ENCODE peak calls at places on chromosomes 13 and 19, in four cellular contexts. K is mesendoderm, W is prostate gland, T is K562. H is an unnamed sample.
A peak's percentile ranks its signal among the peaks of the same experiment; 100 is the strongest.

GRCh38 chr19:6340493-6341201 is 7.2 kb upstream of the ACER1 start:
- DNase-seq in W (no peak), T (no peak), K (no peak), H (peak; percentile 77)

GRCh38 chr13:110799246-110800236 is 86.0 kb downstream of the ING1 start:
- DNase-seq in K (no peak), W (no peak), T (no peak), H (no peak)

GRCh38 chr19:29526730-29527499 is 1.1 kb downstream of the VSTM2B start:
- DNase-seq in W (no peak), K (peak; percentile 32), T (peak; percentile 36), H (peak; percentile 85)

GRCh38 chr19:8738377-8738776 is 16.9 kb downstream of the OR2Z1 start:
- DNase-seq in K (no peak), T (no peak), W (no peak), H (no peak)

GRCh38 chr19:32816555-32817099 is 52.9 kb downstream of the SLC7A9 start:
- DNase-seq in T (no peak), W (no peak), K (peak; percentile 70), H (peak; percentile 83)

GRCh38 chr13:27920677-27921420 is 1.0 kb downstream of the PDX1 start:
- DNase-seq in T (no peak), W (no peak), K (peak; percentile 53), H (peak; percentile 70)

GRCh38 chr13:95552539-95553270 is at the start of gene CLDN10:
- DNase-seq in W (no peak), T (peak; percentile 13), K (peak; percentile 80), H (peak; percentile 97)

GRCh38 chr13:93172109-93172508 is 54.5 kb upstream of the GPC6 start:
- DNase-seq in T (no peak), W (no peak), K (peak; percentile 17), H (peak; percentile 8)

GRCh38 chr13:51291341-51291740 is 48.1 kb upstream of the SERPINE3 start:
- DNase-seq in W (no peak), K (no peak), T (no peak), H (no peak)

GRCh38 chr19:11767633-11768133 is 883 bp downstream of the ZNF441 start:
- DNase-seq in W (peak; percentile 11), K (peak; percentile 6), T (peak; percentile 35), H (peak; percentile 47)

GRCh38 chr13:102700088-102701031 is 5.5 kb upstream of the METTL21C start:
- DNase-seq in T (no peak), K (no peak), W (no peak), H (no peak)

GRCh38 chr19:14337510-14337909 is 43.7 kb upstream of the ADGRE5 start:
- DNase-seq in T (peak; percentile 79), K (peak; percentile 70), W (no peak), H (peak; percentile 84)

GRCh38 chr19:40597329-40597838 is 3.8 kb upstream of the LTBP4 start:
- DNase-seq in T (no peak), K (no peak), W (no peak), H (no peak)

GRCh38 chr13:35927554-35927953 is 203.6 kb downstream of the DCLK1 start:
- DNase-seq in K (peak; percentile 78), W (no peak), T (no peak), H (no peak)

GRCh38 chr13:66477816-66478215 is 752.3 kb downstream of the PCDH9 start:
- DNase-seq in K (no peak), T (no peak), W (no peak), H (no peak)

GRCh38 chr19:5803752-5804515 is 933 bp upstream of the NRTN start:
- DNase-seq in T (peak; percentile 94), W (peak; percentile 79), K (peak; percentile 95), H (peak; percentile 100)

GRCh38 chr13:19888799-19889198 is 25.4 kb upstream of the ZMYM5 start:
- DNase-seq in T (no peak), W (no peak), K (no peak), H (no peak)

GRCh38 chr13:114032121-114032799 is 58.4 kb upstream of the C13orf46 start:
- DNase-seq in K (peak; percentile 72), T (no peak), W (no peak), H (no peak)

GRCh38 chr19:574658-575526 is 2.5 kb downstream of the BSG start:
- DNase-seq in T (peak; percentile 74), W (no peak), K (no peak), H (no peak)

GRCh38 chr19:49676136-49676689 is 858 bp upstream of the PRMT1 start:
- DNase-seq in W (peak; percentile 75), T (peak; percentile 74), K (peak; percentile 98), H (peak; percentile 90)

GRCh38 chr19:43700368-43701015 is 15.4 kb upstream of the IRGC start:
- DNase-seq in K (peak; percentile 44), T (no peak), W (no peak), H (no peak)

GRCh38 chr13:93740334-93740733 is 513.7 kb downstream of the GPC6 start:
- DNase-seq in K (no peak), T (no peak), W (no peak), H (no peak)

GRCh38 chr13:91722267-91722884 is 324.0 kb downstream of the GPC5 start:
- DNase-seq in W (no peak), K (peak; percentile 14), T (peak; percentile 66), H (peak; percentile 3)

GRCh38 chr13:53151692-53152421 is 123.2 kb downstream of the OLFM4 start:
- DNase-seq in K (peak; percentile 94), W (peak; percentile 11), T (peak; percentile 44), H (peak; percentile 65)

GRCh38 chr13:75864718-75865117 is 228.6 kb downstream of the LMO7 start:
- DNase-seq in T (no peak), W (no peak), K (no peak), H (no peak)

GRCh38 chr19:11378319-11379189 is 4.1 kb downstream of the SWSAP1 start:
- DNase-seq in W (peak; percentile 57), T (peak; percentile 47), K (peak; percentile 75), H (peak; percentile 85)

GRCh38 chr19:10832659-10833296 is 3.2 kb downstream of the TMED1 start:
- DNase-seq in K (no peak), T (no peak), W (no peak), H (peak; percentile 36)

GRCh38 chr19:45934551-45935230 is 20.1 kb upstream of the NANOS2 start:
- DNase-seq in K (no peak), W (no peak), T (peak; percentile 75), H (peak; percentile 73)

GRCh38 chr13:44389856-44390255 is 16.2 kb downstream of the SERP2 start:
- DNase-seq in T (no peak), W (no peak), K (no peak), H (no peak)

GRCh38 chr13:111595276-111595675 is 274.8 kb downstream of the TEX29 start:
- DNase-seq in T (no peak), W (no peak), K (no peak), H (no peak)

GRCh38 chr13:101915333-101915732 is 462.9 kb downstream of the ITGBL1 start:
- DNase-seq in W (no peak), K (no peak), T (no peak), H (peak; percentile 22)

GRCh38 chr13:56861472-56861871 is 279.2 kb upstream of the PRR20A start:
- DNase-seq in K (peak; percentile 57), W (no peak), T (no peak), H (no peak)

GRCh38 chr13:37412271-37412683 is 186.3 kb downstream of the POSTN start:
- DNase-seq in T (no peak), W (no peak), K (no peak), H (no peak)

GRCh38 chr13:107208889-107209288 is 641.0 kb upstream of the ARGLU1 start:
- DNase-seq in K (no peak), T (no peak), W (no peak), H (no peak)

GRCh38 chr13:107205318-107206112 is 637.6 kb upstream of the ARGLU1 start:
- DNase-seq in K (peak; percentile 79), T (peak; percentile 59), W (peak; percentile 29), H (peak; percentile 75)

GRCh38 chr13:107211073-107211472 is 643.1 kb upstream of the ARGLU1 start:
- DNase-seq in T (peak; percentile 46), K (peak; percentile 77), W (peak; percentile 49), H (peak; percentile 62)

GRCh38 chr13:107209811-107210210 is 641.9 kb upstream of the ARGLU1 start:
- DNase-seq in T (no peak), K (no peak), W (no peak), H (no peak)

GRCh38 chr13:107210216-107211010 is 642.5 kb upstream of the ARGLU1 start:
- DNase-seq in K (no peak), T (no peak), W (no peak), H (no peak)
- H3K27me3 ChIP-seq in K (no peaks in the 10 kb centered on the region), T (no peaks in the 10 kb centered on the region), W (no peaks in the 10 kb centered on the region), H (no peaks in the 10 kb centered on the region)

GRCh38 chr19:17128403-17128802 is 52.8 kb downstream of the MYO9B start:
- DNase-seq in T (no peak), K (no peak), W (no peak), H (no peak)
- H3K27me3 ChIP-seq in T (no peaks in the 10 kb centered on the region), K (no peaks in the 10 kb centered on the region), W (no peaks in the 10 kb centered on the region), H (no peaks in the 10 kb centered on the region)

DNA sequence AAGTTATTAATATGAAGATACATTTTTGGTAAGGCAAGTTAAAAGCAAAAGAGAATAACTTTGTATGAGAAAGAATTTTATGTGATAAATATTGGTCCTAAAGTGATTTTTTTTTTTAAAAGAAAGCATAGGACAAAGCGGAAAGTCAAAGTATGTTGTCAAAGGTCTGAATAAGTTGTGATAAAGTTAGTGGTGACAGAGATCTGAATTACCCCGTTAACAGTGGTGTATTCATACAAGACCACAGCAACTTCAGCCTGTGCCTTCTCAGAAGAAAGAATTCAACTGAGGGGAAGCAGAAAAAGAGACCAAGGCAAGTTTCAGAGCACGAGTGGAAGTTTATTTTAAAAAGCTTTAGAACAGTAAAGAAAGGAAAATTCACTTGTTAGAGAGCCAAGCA is 19.0 kb upstream of the ZNF566 start:
- DNase-seq in W (no peak), K (peak; percentile 37), T (no peak), H (no peak)
- H3K27me3 ChIP-seq in W (no peaks in the 10 kb centered on the region), K (no peaks in the 10 kb centered on the region), T (no peaks in the 10 kb centered on the region), H (no peaks in the 10 kb centered on the region)

GRCh38 chr19:12986726-12987125 is 8.5 kb upstream of the NFIX start:
- DNase-seq in T (no peak), W (no peak), K (no peak), H (no peak)

GRCh38 chr19:12983561-12984142 is 11.6 kb upstream of the NFIX start:
- DNase-seq in K (peak; percentile 80), W (peak; percentile 78), T (peak; percentile 92), H (peak; percentile 99)

GRCh38 chr19:12984683-12985048 is 10.6 kb upstream of the NFIX start:
- DNase-seq in T (no peak), W (no peak), K (no peak), H (peak; percentile 59)

GRCh38 chr19:12984143-12984627 is 11.1 kb upstream of the NFIX start:
- DNase-seq in T (no peak), K (no peak), W (no peak), H (no peak)

GRCh38 chr19:12985049-12985776 is 10.1 kb upstream of the NFIX start:
- DNase-seq in K (no peak), W (no peak), T (peak; percentile 79), H (peak; percentile 50)
- H3K27me3 ChIP-seq in K (peaks cover 2% of the 10 kb centered on the region), W (no peaks in the 10 kb centered on the region), T (no peaks in the 10 kb centered on the region), H (peaks cover 24% of the 10 kb centered on the region)

GRCh38 chr13:46641274-46642081 is 88.5 kb downstream of the LRCH1 start:
- DNase-seq in K (no peak), T (no peak), W (no peak), H (no peak)
- H3K27me3 ChIP-seq in K (no peaks in the 10 kb centered on the region), T (no peaks in the 10 kb centered on the region), W (no peaks in the 10 kb centered on the region), H (no peaks in the 10 kb centered on the region)